ENCODE peak calls at places on chromosomes 16 and 17, in six cellular contexts. E is endothelial cell of umbilical vein, P is AG09309, Q is fibroblast of lung, D is Caco-2, N is IMR-90. Y is an unnamed sample.
A peak's percentile ranks its signal among the peaks of the same experiment; 100 is the strongest.

GRCh38 chr16:83906690-83907089 is 7.8 kb downstream of the MLYCD start:
- DNase-seq in E (no peak), D (no peak), N (peak; percentile 31), P (no peak), Q (no peak), Y (peak; percentile 81)

GRCh38 chr16:85327731-85328664 is 215.7 kb upstream of the CIBAR2 start:
- DNase-seq in D (no peak), Q (peak; percentile 60), N (no peak), E (peak; percentile 74), P (no peak), Y (peak; percentile 41)

GRCh38 chr16:48608452-48608851 is 1.5 kb downstream of the N4BP1 start:
- DNase-seq in E (no peak), Q (peak; percentile 34), D (no peak), N (no peak), P (no peak), Y (no peak)

GRCh38 chr17:82228278-82228841 is 482 bp upstream of the SLC16A3 start:
- DNase-seq in D (no peak), P (no peak), N (no peak), Q (no peak), E (peak; percentile 31), Y (no peak)

GRCh38 chr16:63850979-63851378 is 1270.9 kb downstream of the CDH11 start:
- DNase-seq in E (no peak), D (no peak), P (no peak), N (no peak), Q (no peak), Y (no peak)

GRCh38 chr16:77323695-77324094 is 111.1 kb downstream of the ADAMTS18 start:
- DNase-seq in E (no peak), P (no peak), N (no peak), D (no peak), Q (no peak), Y (no peak)

GRCh38 chr16:23401142-23401541 is 51.8 kb downstream of the COG7 start:
- DNase-seq in D (no peak), Q (no peak), P (no peak), E (no peak), N (no peak), Y (no peak)

GRCh38 chr16:70337814-70338213 is 8.9 kb upstream of the DDX19A start:
- DNase-seq in Q (no peak), P (no peak), E (no peak), D (no peak), N (no peak), Y (no peak)

GRCh38 chr17:39966771-39967170 is 4.0 kb downstream of the GSDMA start:
- DNase-seq in D (no peak), N (no peak), E (no peak), P (no peak), Q (no peak), Y (no peak)

GRCh38 chr17:74108126-74108705 is 95.3 kb upstream of the RPL38 start:
- DNase-seq in N (no peak), D (no peak), P (no peak), Q (no peak), E (no peak), Y (no peak)

GRCh38 chr17:42676424-42677011 is at the start of gene PLEKHH3:
- DNase-seq in Q (peak; percentile 35), N (no peak), D (no peak), E (no peak), P (no peak), Y (no peak)

DNA sequence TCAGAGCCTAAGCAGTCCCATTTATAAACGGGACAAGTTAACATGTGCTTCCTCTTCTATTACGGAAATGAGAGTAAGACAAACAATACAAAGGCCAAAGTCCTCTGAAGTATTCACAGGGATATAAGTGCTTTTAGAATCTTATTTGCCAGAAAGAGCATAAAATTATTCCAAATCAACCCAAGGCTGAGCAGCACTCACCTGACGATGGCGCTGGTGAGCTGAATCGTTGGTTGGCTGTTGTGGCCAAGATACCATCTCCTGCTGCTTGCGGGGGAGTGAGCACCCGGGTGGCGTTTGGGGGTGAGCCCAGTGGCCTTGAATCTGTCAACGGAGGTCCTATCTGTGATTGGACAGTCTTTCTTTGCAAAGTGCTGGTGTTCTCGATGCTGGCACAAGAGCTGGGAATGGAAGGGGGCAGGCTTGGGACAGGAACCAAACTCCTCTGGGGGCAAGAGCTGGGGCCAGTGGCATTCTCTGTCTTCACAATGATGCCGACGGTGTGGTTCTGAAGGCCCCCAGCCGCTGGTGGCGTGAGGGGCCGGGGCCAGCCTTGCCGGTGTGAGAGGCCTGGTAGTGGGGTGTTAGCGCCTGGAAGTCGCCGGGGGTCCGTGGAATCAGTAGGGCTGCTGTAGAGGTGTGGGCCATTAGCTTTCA is 9.5 kb upstream of the DHRS13 start:
- DNase-seq in Q (no peak), D (no peak), E (peak; percentile 87), N (no peak), P (no peak), Y (no peak)
- TF ChIP-seq CTCF in Q (no peak), D (no peak), E (peak; percentile 73), N (peak; percentile 14), P (peak; percentile 35), Y (peak; percentile 32)

DNA sequence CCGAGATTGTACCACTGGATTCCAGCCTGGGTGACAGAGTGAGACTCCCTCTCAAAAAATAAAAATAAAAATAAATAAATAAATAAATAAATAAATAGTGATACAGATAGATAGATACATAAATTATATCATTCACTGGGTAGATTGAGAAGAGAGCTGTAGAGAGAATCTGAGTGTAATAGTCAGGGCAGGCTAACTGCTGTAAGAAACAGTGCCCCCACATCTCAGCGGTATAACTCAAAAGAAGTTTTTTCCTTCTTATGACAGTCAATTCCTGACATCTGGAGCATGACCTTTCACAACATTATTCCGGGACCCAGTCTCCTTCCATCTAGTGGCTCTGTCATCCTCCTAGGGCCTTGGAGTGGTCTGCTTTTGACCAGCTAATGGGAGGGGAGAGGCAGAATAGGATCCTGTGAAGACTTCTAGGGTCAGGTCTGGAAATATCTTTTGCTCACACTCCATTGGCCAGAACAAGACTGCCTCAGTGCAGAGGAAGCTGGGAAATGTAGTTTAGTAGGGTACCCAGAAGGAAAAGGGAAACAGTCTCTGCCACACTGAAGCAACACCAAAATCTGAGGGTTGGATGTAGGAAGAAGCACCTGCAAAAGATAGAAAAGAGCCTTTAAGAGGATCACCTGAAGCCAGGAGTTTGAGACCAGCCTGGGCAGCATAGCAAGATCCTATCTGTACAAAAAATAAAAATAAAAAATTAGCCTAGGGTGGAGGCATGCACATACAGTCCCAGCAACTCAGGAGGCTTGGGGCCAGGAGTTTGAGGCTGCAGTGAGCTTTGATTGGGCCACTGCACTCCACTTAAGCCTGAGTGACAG is 3.0 kb upstream of the QPRT start:
- DNase-seq in E (peak; percentile 18), N (peak; percentile 18), Q (peak; percentile 17), P (no peak), D (no peak), Y (peak; percentile 37)
- TF ChIP-seq CTCF in E (no peak), N (no peak), Q (no peak), P (no peak), D (no peak), Y (no peak)

GRCh38 chr17:14813649-14814048 is 451.5 kb downstream of the PMP22 start:
- DNase-seq in Q (no peak), D (peak; percentile 7), E (no peak), P (no peak), N (no peak), Y (peak; percentile 18)
- TF ChIP-seq CTCF in Q (no peak), D (peak; percentile 19), E (no peak), P (no peak), N (no peak), Y (peak; percentile 16)

DNA sequence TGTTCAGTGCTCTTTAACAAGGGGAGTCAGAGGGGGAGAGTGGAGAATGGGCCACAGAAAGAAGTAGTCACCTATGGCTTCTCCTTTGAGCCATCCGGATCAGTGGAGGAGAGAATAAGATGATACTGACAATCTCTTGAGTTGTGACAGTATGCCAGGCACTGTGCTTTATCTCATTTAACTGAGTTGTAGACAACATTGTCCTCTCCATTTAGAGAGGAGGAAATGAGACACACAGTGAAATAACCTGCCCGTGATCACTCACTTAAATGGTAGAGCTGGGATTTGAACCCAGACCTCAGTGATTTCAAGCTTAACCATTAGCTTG is 17.8 kb upstream of the EEF2K start:
- DNase-seq in P (no peak), N (no peak), E (no peak), D (no peak), Q (no peak), Y (no peak)
- TF ChIP-seq CTCF in P (no peak), N (no peak), E (no peak), D (no peak), Q (no peak), Y (no peak)

GRCh38 chr16:4734063-4734729 is at the start of the genes ANKS3 and DNAAF8:
- DNase-seq in N (peak; percentile 97), E (peak; percentile 96), P (peak; percentile 89), Q (peak; percentile 98), D (peak; percentile 96), Y (peak; percentile 97)
- TF ChIP-seq CTCF in N (no peak), E (no peak), P (no peak), Q (no peak), D (no peak), Y (no peak)

GRCh38 chr17:72305472-72305871 is 184.7 kb downstream of the SOX9 start:
- DNase-seq in P (no peak), E (no peak), N (no peak), D (no peak), Q (no peak), Y (no peak)

GRCh38 chr17:72311004-72311403 is 190.2 kb downstream of the SOX9 start:
- DNase-seq in E (no peak), P (no peak), D (no peak), N (no peak), Q (no peak), Y (no peak)

GRCh38 chr17:72305964-72306551 is 185.2 kb downstream of the SOX9 start:
- DNase-seq in Q (no peak), P (no peak), E (no peak), D (no peak), N (no peak), Y (peak; percentile 29)

GRCh38 chr17:72304859-72305258 is 184.0 kb downstream of the SOX9 start:
- DNase-seq in Q (no peak), N (no peak), E (no peak), P (no peak), D (no peak), Y (no peak)

DNA sequence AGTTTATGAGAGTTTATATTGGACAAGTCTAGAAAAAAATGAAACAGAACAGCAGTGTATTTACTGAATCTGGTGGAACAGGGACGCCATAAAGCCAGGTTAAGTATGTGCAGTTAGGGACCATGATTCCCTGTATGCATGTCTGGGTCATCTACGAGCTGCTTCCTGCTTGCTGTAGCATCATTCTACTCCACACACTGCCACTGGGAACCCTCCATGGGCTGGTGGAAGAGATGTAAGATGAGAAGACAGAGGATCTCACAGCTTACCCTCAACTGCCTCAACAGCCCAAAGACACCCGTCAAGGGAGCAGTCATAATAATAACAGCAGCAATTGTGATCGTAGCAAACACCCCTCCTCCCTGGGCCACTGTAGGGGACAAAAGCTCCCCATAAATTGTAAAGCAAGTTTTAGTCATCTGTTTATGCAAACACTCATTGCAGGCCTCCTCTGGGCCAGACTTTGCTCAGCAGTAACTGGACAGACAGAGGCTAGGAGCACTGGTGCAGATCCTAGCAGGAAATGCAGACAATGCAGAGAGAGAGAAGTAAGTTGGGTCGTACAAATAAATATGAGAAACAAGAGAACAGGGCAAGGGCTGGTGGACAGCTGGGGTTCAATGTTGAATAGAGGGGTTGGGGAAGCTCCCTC is 188.1 kb downstream of the SOX9 start:
- DNase-seq in P (no peak), E (no peak), N (peak; percentile 25), D (no peak), Q (no peak), Y (no peak)
- TF ChIP-seq CTCF in P (no peak), E (no peak), N (no peak), D (no peak), Q (no peak), Y (no peak)

DNA sequence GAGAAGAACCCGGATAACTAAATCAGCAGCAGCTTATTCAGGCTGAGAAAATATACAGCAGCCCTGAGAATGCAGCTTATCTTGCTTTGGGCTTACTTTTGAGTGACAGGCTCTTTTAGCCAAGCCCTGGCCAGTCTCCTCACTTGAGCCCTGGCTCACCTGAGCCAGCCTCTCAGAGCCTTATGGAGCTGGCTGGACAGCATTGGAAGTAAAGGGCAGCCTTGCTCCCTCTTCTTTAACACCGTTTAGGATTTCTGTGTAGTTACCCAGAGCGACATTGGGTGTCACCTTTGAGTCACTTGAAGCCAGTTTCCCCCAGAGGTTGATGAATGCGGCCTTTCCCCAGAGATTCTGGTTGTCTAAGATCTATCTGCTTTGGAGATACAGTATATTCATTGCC is 7.7 kb upstream of the NPIPB2 start:
- DNase-seq in P (peak; percentile 16), D (peak; percentile 68), N (peak; percentile 47), E (peak; percentile 21), Q (peak; percentile 32), Y (peak; percentile 51)
- TF ChIP-seq CTCF in P (peak; percentile 61), D (peak; percentile 23), N (peak; percentile 57), E (peak; percentile 22), Q (peak; percentile 38), Y (peak; percentile 44)